ENCODE peak calls at places on chromosomes 3 and 15, in nine cellular contexts. One of them, this sample, is unnamed.
A peak's percentile ranks its signal among the peaks of the same experiment; 100 is the strongest.

GRCh38 chr3:152865675-152866074 is 30.7 kb downstream of the P2RY1 start:
- DNase-seq in stimulated activated CD8-positive, alpha-beta memory T cell treated with anti-CD3 and anti-CD28 coated beads, Interleukin-7, amount 100 ng/mL, for 24 hours: no peak
- DNase-seq in A172: no peak
- DNase-seq in choroid plexus epithelial cell: no peak
- DNase-seq in activated CD4-positive, alpha-beta T cell treated with anti-CD3 and anti-CD28 coated beads, Interleukin-2, amount 50 U/mL, for 1 hour: no peak
- DNase-seq in NCI-H1436: no peak
- DNase-seq in fibroblast of lung: no peak
- DNase-seq in mucosa of descending colon: no peak
- DNase-seq in amygdala: no peak
- DNase-seq in this sample: peak; percentile 33

GRCh38 chr15:81411056-81411455 is 37.0 kb upstream of the TMC3 start:
- DNase-seq in stimulated activated CD8-positive, alpha-beta memory T cell treated with anti-CD3 and anti-CD28 coated beads, Interleukin-7, amount 100 ng/mL, for 24 hours: no peak
- DNase-seq in A172: no peak
- DNase-seq in choroid plexus epithelial cell: no peak
- DNase-seq in activated CD4-positive, alpha-beta T cell treated with anti-CD3 and anti-CD28 coated beads, Interleukin-2, amount 50 U/mL, for 1 hour: no peak
- DNase-seq in NCI-H1436: no peak
- DNase-seq in fibroblast of lung: no peak
- DNase-seq in mucosa of descending colon: no peak
- DNase-seq in amygdala: no peak
- DNase-seq in this sample: no peak

GRCh38 chr15:77622212-77622941 is 10.3 kb downstream of the LINGO1 start:
- DNase-seq in stimulated activated CD8-positive, alpha-beta memory T cell treated with anti-CD3 and anti-CD28 coated beads, Interleukin-7, amount 100 ng/mL, for 24 hours: no peak
- DNase-seq in A172: no peak
- DNase-seq in choroid plexus epithelial cell: no peak
- DNase-seq in activated CD4-positive, alpha-beta T cell treated with anti-CD3 and anti-CD28 coated beads, Interleukin-2, amount 50 U/mL, for 1 hour: no peak
- DNase-seq in NCI-H1436: no peak
- DNase-seq in fibroblast of lung: no peak
- DNase-seq in mucosa of descending colon: no peak
- DNase-seq in amygdala: no peak
- DNase-seq in this sample: no peak

GRCh38 chr15:65426216-65426853 is 3.6 kb upstream of the IGDCC4 start:
- DNase-seq in stimulated activated CD8-positive, alpha-beta memory T cell treated with anti-CD3 and anti-CD28 coated beads, Interleukin-7, amount 100 ng/mL, for 24 hours: no peak
- DNase-seq in A172: no peak
- DNase-seq in choroid plexus epithelial cell: no peak
- DNase-seq in activated CD4-positive, alpha-beta T cell treated with anti-CD3 and anti-CD28 coated beads, Interleukin-2, amount 50 U/mL, for 1 hour: no peak
- DNase-seq in NCI-H1436: no peak
- DNase-seq in fibroblast of lung: no peak
- DNase-seq in mucosa of descending colon: no peak
- DNase-seq in amygdala: no peak
- DNase-seq in this sample: no peak

GRCh38 chr3:2514031-2514430 is 415.4 kb downstream of the CNTN4 start:
- DNase-seq in stimulated activated CD8-positive, alpha-beta memory T cell treated with anti-CD3 and anti-CD28 coated beads, Interleukin-7, amount 100 ng/mL, for 24 hours: no peak
- DNase-seq in A172: no peak
- DNase-seq in choroid plexus epithelial cell: no peak
- DNase-seq in activated CD4-positive, alpha-beta T cell treated with anti-CD3 and anti-CD28 coated beads, Interleukin-2, amount 50 U/mL, for 1 hour: no peak
- DNase-seq in NCI-H1436: no peak
- DNase-seq in fibroblast of lung: no peak
- DNase-seq in mucosa of descending colon: no peak
- DNase-seq in amygdala: no peak
- DNase-seq in this sample: no peak

GRCh38 chr3:47019201-47019600 is 39.7 kb downstream of the NBEAL2 start:
- DNase-seq in stimulated activated CD8-positive, alpha-beta memory T cell treated with anti-CD3 and anti-CD28 coated beads, Interleukin-7, amount 100 ng/mL, for 24 hours: no peak
- DNase-seq in A172: no peak
- DNase-seq in choroid plexus epithelial cell: no peak
- DNase-seq in activated CD4-positive, alpha-beta T cell treated with anti-CD3 and anti-CD28 coated beads, Interleukin-2, amount 50 U/mL, for 1 hour: no peak
- DNase-seq in NCI-H1436: no peak
- DNase-seq in fibroblast of lung: no peak
- DNase-seq in mucosa of descending colon: no peak
- DNase-seq in amygdala: no peak
- DNase-seq in this sample: no peak

GRCh38 chr3:14391033-14391432 is 11.4 kb upstream of the SLC6A6 start:
- DNase-seq in stimulated activated CD8-positive, alpha-beta memory T cell treated with anti-CD3 and anti-CD28 coated beads, Interleukin-7, amount 100 ng/mL, for 24 hours: no peak
- DNase-seq in A172: peak; percentile 64
- DNase-seq in choroid plexus epithelial cell: peak; percentile 81
- DNase-seq in activated CD4-positive, alpha-beta T cell treated with anti-CD3 and anti-CD28 coated beads, Interleukin-2, amount 50 U/mL, for 1 hour: no peak
- DNase-seq in NCI-H1436: no peak
- DNase-seq in fibroblast of lung: peak; percentile 83
- DNase-seq in mucosa of descending colon: no peak
- DNase-seq in amygdala: no peak
- DNase-seq in this sample: peak; percentile 88

GRCh38 chr3:27633224-27633545 is 88.9 kb downstream of the EOMES start:
- DNase-seq in stimulated activated CD8-positive, alpha-beta memory T cell treated with anti-CD3 and anti-CD28 coated beads, Interleukin-7, amount 100 ng/mL, for 24 hours: no peak
- DNase-seq in A172: peak; percentile 47
- DNase-seq in choroid plexus epithelial cell: no peak
- DNase-seq in activated CD4-positive, alpha-beta T cell treated with anti-CD3 and anti-CD28 coated beads, Interleukin-2, amount 50 U/mL, for 1 hour: no peak
- DNase-seq in NCI-H1436: no peak
- DNase-seq in fibroblast of lung: peak; percentile 66
- DNase-seq in mucosa of descending colon: no peak
- DNase-seq in amygdala: no peak
- DNase-seq in this sample: peak; percentile 38

GRCh38 chr15:98567951-98568350 is 80.4 kb upstream of the IGF1R start:
- DNase-seq in stimulated activated CD8-positive, alpha-beta memory T cell treated with anti-CD3 and anti-CD28 coated beads, Interleukin-7, amount 100 ng/mL, for 24 hours: no peak
- DNase-seq in A172: peak; percentile 66
- DNase-seq in choroid plexus epithelial cell: no peak
- DNase-seq in activated CD4-positive, alpha-beta T cell treated with anti-CD3 and anti-CD28 coated beads, Interleukin-2, amount 50 U/mL, for 1 hour: no peak
- DNase-seq in NCI-H1436: no peak
- DNase-seq in fibroblast of lung: peak; percentile 28
- DNase-seq in mucosa of descending colon: no peak
- DNase-seq in amygdala: no peak
- DNase-seq in this sample: no peak

GRCh38 chr15:70245932-70246622 is 148.4 kb upstream of the TLE3 start:
- DNase-seq in stimulated activated CD8-positive, alpha-beta memory T cell treated with anti-CD3 and anti-CD28 coated beads, Interleukin-7, amount 100 ng/mL, for 24 hours: no peak
- DNase-seq in A172: peak; percentile 79
- DNase-seq in choroid plexus epithelial cell: peak; percentile 52
- DNase-seq in activated CD4-positive, alpha-beta T cell treated with anti-CD3 and anti-CD28 coated beads, Interleukin-2, amount 50 U/mL, for 1 hour: no peak
- DNase-seq in NCI-H1436: no peak
- DNase-seq in fibroblast of lung: peak; percentile 63
- DNase-seq in mucosa of descending colon: no peak
- DNase-seq in amygdala: no peak
- DNase-seq in this sample: peak; percentile 90

GRCh38 chr15:75197062-75197630 is 4.5 kb upstream of the C15orf39 start:
- DNase-seq in stimulated activated CD8-positive, alpha-beta memory T cell treated with anti-CD3 and anti-CD28 coated beads, Interleukin-7, amount 100 ng/mL, for 24 hours: no peak
- DNase-seq in A172: no peak
- DNase-seq in choroid plexus epithelial cell: no peak
- DNase-seq in activated CD4-positive, alpha-beta T cell treated with anti-CD3 and anti-CD28 coated beads, Interleukin-2, amount 50 U/mL, for 1 hour: no peak
- DNase-seq in NCI-H1436: no peak
- DNase-seq in fibroblast of lung: no peak
- DNase-seq in mucosa of descending colon: no peak
- DNase-seq in amygdala: no peak
- DNase-seq in this sample: no peak

GRCh38 chr3:63523100-63523499 is 129.4 kb upstream of the SNTN start:
- DNase-seq in stimulated activated CD8-positive, alpha-beta memory T cell treated with anti-CD3 and anti-CD28 coated beads, Interleukin-7, amount 100 ng/mL, for 24 hours: no peak
- DNase-seq in A172: no peak
- DNase-seq in choroid plexus epithelial cell: no peak
- DNase-seq in activated CD4-positive, alpha-beta T cell treated with anti-CD3 and anti-CD28 coated beads, Interleukin-2, amount 50 U/mL, for 1 hour: no peak
- DNase-seq in NCI-H1436: no peak
- DNase-seq in fibroblast of lung: no peak
- DNase-seq in mucosa of descending colon: no peak
- DNase-seq in amygdala: no peak
- DNase-seq in this sample: no peak

GRCh38 chr15:67157779-67158366 is 92.5 kb downstream of the SMAD3 start:
- DNase-seq in stimulated activated CD8-positive, alpha-beta memory T cell treated with anti-CD3 and anti-CD28 coated beads, Interleukin-7, amount 100 ng/mL, for 24 hours: no peak
- DNase-seq in A172: no peak
- DNase-seq in choroid plexus epithelial cell: no peak
- DNase-seq in activated CD4-positive, alpha-beta T cell treated with anti-CD3 and anti-CD28 coated beads, Interleukin-2, amount 50 U/mL, for 1 hour: no peak
- DNase-seq in NCI-H1436: no peak
- DNase-seq in fibroblast of lung: no peak
- DNase-seq in mucosa of descending colon: no peak
- DNase-seq in amygdala: no peak
- DNase-seq in this sample: no peak

GRCh38 chr15:72585659-72586058 is 68.8 kb upstream of the GOLGA6B start:
- DNase-seq in stimulated activated CD8-positive, alpha-beta memory T cell treated with anti-CD3 and anti-CD28 coated beads, Interleukin-7, amount 100 ng/mL, for 24 hours: no peak
- DNase-seq in A172: no peak
- DNase-seq in choroid plexus epithelial cell: peak; percentile 73
- DNase-seq in activated CD4-positive, alpha-beta T cell treated with anti-CD3 and anti-CD28 coated beads, Interleukin-2, amount 50 U/mL, for 1 hour: no peak
- DNase-seq in NCI-H1436: no peak
- DNase-seq in fibroblast of lung: peak; percentile 51
- DNase-seq in mucosa of descending colon: no peak
- DNase-seq in amygdala: no peak
- DNase-seq in this sample: no peak

GRCh38 chr3:79724206-79724605 is 43.6 kb downstream of the ROBO1 start:
- DNase-seq in stimulated activated CD8-positive, alpha-beta memory T cell treated with anti-CD3 and anti-CD28 coated beads, Interleukin-7, amount 100 ng/mL, for 24 hours: no peak
- DNase-seq in A172: no peak
- DNase-seq in choroid plexus epithelial cell: peak; percentile 17
- DNase-seq in activated CD4-positive, alpha-beta T cell treated with anti-CD3 and anti-CD28 coated beads, Interleukin-2, amount 50 U/mL, for 1 hour: no peak
- DNase-seq in NCI-H1436: no peak
- DNase-seq in fibroblast of lung: no peak
- DNase-seq in mucosa of descending colon: no peak
- DNase-seq in amygdala: no peak
- DNase-seq in this sample: no peak

GRCh38 chr3:58051196-58051595 is 43.0 kb downstream of the FLNB start:
- DNase-seq in stimulated activated CD8-positive, alpha-beta memory T cell treated with anti-CD3 and anti-CD28 coated beads, Interleukin-7, amount 100 ng/mL, for 24 hours: no peak
- DNase-seq in A172: peak; percentile 70
- DNase-seq in choroid plexus epithelial cell: peak; percentile 91
- DNase-seq in activated CD4-positive, alpha-beta T cell treated with anti-CD3 and anti-CD28 coated beads, Interleukin-2, amount 50 U/mL, for 1 hour: no peak
- DNase-seq in NCI-H1436: no peak
- DNase-seq in fibroblast of lung: peak; percentile 87
- DNase-seq in mucosa of descending colon: no peak
- DNase-seq in amygdala: no peak
- DNase-seq in this sample: peak; percentile 91

GRCh38 chr3:133996251-133996661 is 33.5 kb downstream of the SLCO2A1 start:
- DNase-seq in stimulated activated CD8-positive, alpha-beta memory T cell treated with anti-CD3 and anti-CD28 coated beads, Interleukin-7, amount 100 ng/mL, for 24 hours: no peak
- DNase-seq in A172: no peak
- DNase-seq in choroid plexus epithelial cell: peak; percentile 10
- DNase-seq in activated CD4-positive, alpha-beta T cell treated with anti-CD3 and anti-CD28 coated beads, Interleukin-2, amount 50 U/mL, for 1 hour: no peak
- DNase-seq in NCI-H1436: no peak
- DNase-seq in fibroblast of lung: no peak
- DNase-seq in mucosa of descending colon: no peak
- DNase-seq in amygdala: no peak
- DNase-seq in this sample: no peak

This sample was measured in MV-4-11.